ENCODE peak calls at places on chromosome 15, in six cellular contexts. One of them, this sample, is unnamed.

GRCh38 chr15:94056314-94056713 is 175.0 kb upstream of the MCTP2 start:
- DNase-seq in neuronal stem cell: no peak
- DNase-seq in mesenchymal stem cell: peak; percentile 91
- DNase-seq in H1: no peak
- DNase-seq in IMR-90: peak; percentile 60
- DNase-seq in trophoblast cell: no peak
- DNase-seq in this sample: no peak

GRCh38 chr15:69852482-69853275 is 245.0 kb downstream of the TLE3 start:
- DNase-seq in trophoblast cell: no peak
- DNase-seq in mesenchymal stem cell: peak; percentile 90
- DNase-seq in H1: no peak
- DNase-seq in neuronal stem cell: no peak
- DNase-seq in IMR-90: peak; percentile 86
- DNase-seq in this sample: no peak

GRCh38 chr15:41281236-41281635 is 50.2 kb downstream of the CHP1 start:
- DNase-seq in mesenchymal stem cell: peak; percentile 96
- DNase-seq in IMR-90: peak; percentile 92
- DNase-seq in trophoblast cell: no peak
- DNase-seq in neuronal stem cell: no peak
- DNase-seq in H1: no peak
- DNase-seq in this sample: no peak

GRCh38 chr15:23065836-23066235 is 26.5 kb upstream of the TUBGCP5 start:
- DNase-seq in neuronal stem cell: no peak
- DNase-seq in mesenchymal stem cell: no peak
- DNase-seq in H1: no peak
- DNase-seq in trophoblast cell: no peak
- DNase-seq in IMR-90: no peak
- DNase-seq in this sample: no peak

GRCh38 chr15:78621810-78622402 is 1.1 kb upstream of the CHRNA3 start:
- DNase-seq in neuronal stem cell: no peak
- DNase-seq in mesenchymal stem cell: no peak
- DNase-seq in H1: no peak
- DNase-seq in trophoblast cell: no peak
- DNase-seq in IMR-90: no peak
- DNase-seq in this sample: no peak

GRCh38 chr15:79884204-79884596 is 12.6 kb downstream of the MTHFS start:
- DNase-seq in H1: no peak
- DNase-seq in IMR-90: no peak
- DNase-seq in mesenchymal stem cell: no peak
- DNase-seq in trophoblast cell: no peak
- DNase-seq in neuronal stem cell: no peak
- DNase-seq in this sample: no peak

GRCh38 chr15:72271895-72272212 is 500 bp downstream of the PARP6 start:
- DNase-seq in neuronal stem cell: no peak
- DNase-seq in mesenchymal stem cell: peak; percentile 27
- DNase-seq in trophoblast cell: no peak
- DNase-seq in IMR-90: peak; percentile 12
- DNase-seq in H1: no peak
- DNase-seq in this sample: no peak

GRCh38 chr15:99502182-99502581 is 63.6 kb upstream of the MEF2A start:
- DNase-seq in trophoblast cell: no peak
- DNase-seq in mesenchymal stem cell: no peak
- DNase-seq in H1: no peak
- DNase-seq in IMR-90: no peak
- DNase-seq in neuronal stem cell: no peak
- DNase-seq in this sample: no peak

GRCh38 chr15:91922701-91923279 is 69.3 kb downstream of the SLCO3A1 start:
- DNase-seq in H1: no peak
- DNase-seq in trophoblast cell: no peak
- DNase-seq in mesenchymal stem cell: no peak
- DNase-seq in neuronal stem cell: no peak
- DNase-seq in IMR-90: no peak
- DNase-seq in this sample: no peak

DNA sequence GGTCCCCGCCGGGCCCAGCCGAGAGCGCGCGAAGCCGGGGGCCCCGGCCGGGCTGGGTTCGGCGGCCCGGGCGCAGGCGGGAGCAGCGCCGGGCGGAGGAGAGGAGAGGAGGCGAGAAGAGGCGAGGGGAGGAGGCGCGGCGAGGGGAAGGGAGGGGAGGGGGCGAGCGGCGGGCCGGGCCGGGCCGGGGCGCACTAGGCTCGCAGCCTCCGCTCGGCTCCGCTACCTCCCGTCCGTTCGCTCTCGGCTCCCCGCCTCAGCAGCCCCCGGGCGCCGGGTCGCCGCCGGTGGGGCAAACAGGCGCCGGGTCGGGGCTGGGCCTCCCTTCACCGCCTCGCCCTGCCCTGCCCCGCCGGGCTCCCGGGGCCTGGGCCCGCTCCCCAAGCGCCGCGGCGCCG is 335 bp downstream of the INSYN1 start:
- DNase-seq in trophoblast cell: no peak
- DNase-seq in H1: no peak
- DNase-seq in neuronal stem cell: no peak
- DNase-seq in mesenchymal stem cell: peak; percentile 9
- DNase-seq in IMR-90: no peak
- DNase-seq in this sample: no peak
- H3K23ac ChIP-seq in trophoblast cell: no peak overlapping the region
- H3K23ac ChIP-seq in H1: no peak overlapping the region
- H3K23ac ChIP-seq in neuronal stem cell: no peak overlapping the region
- H3K23ac ChIP-seq in mesenchymal stem cell: no peak overlapping the region
- H3K23ac ChIP-seq in IMR-90: no peak overlapping the region
- H3K23ac ChIP-seq in this sample: no peak overlapping the region

GRCh38 chr15:24766511-24767133 is 91.0 kb downstream of the NPAP1 start:
- DNase-seq in IMR-90: no peak
- DNase-seq in mesenchymal stem cell: no peak
- DNase-seq in neuronal stem cell: no peak
- DNase-seq in H1: no peak
- DNase-seq in trophoblast cell: no peak
- DNase-seq in this sample: no peak
- H2BK5ac ChIP-seq in IMR-90: no peak overlapping the region
- H2BK5ac ChIP-seq in mesenchymal stem cell: no peak overlapping the region
- H2BK5ac ChIP-seq in neuronal stem cell: no peak overlapping the region
- H2BK5ac ChIP-seq in H1: no peak overlapping the region
- H2BK5ac ChIP-seq in trophoblast cell: no peak overlapping the region
- H2BK5ac ChIP-seq in this sample: no peak overlapping the region

GRCh38 chr15:89203705-89204273 is 17.6 kb downstream of the RLBP1 start:
- DNase-seq in neuronal stem cell: no peak
- DNase-seq in mesenchymal stem cell: no peak
- DNase-seq in IMR-90: no peak
- DNase-seq in trophoblast cell: no peak
- DNase-seq in H1: no peak
- DNase-seq in this sample: no peak

GRCh38 chr15:89209057-89209456 is 12.3 kb downstream of the RLBP1 start:
- DNase-seq in neuronal stem cell: no peak
- DNase-seq in mesenchymal stem cell: no peak
- DNase-seq in IMR-90: no peak
- DNase-seq in trophoblast cell: no peak
- DNase-seq in H1: no peak
- DNase-seq in this sample: no peak

GRCh38 chr15:89211678-89212170 is 9.7 kb downstream of the RLBP1 start:
- DNase-seq in IMR-90: no peak
- DNase-seq in H1: no peak
- DNase-seq in neuronal stem cell: no peak
- DNase-seq in mesenchymal stem cell: no peak
- DNase-seq in trophoblast cell: peak; percentile 25
- DNase-seq in this sample: no peak

GRCh38 chr15:89208256-89208655 is 13.1 kb downstream of the RLBP1 start:
- DNase-seq in IMR-90: no peak
- DNase-seq in trophoblast cell: no peak
- DNase-seq in mesenchymal stem cell: no peak
- DNase-seq in H1: no peak
- DNase-seq in neuronal stem cell: no peak
- DNase-seq in this sample: no peak

DNA sequence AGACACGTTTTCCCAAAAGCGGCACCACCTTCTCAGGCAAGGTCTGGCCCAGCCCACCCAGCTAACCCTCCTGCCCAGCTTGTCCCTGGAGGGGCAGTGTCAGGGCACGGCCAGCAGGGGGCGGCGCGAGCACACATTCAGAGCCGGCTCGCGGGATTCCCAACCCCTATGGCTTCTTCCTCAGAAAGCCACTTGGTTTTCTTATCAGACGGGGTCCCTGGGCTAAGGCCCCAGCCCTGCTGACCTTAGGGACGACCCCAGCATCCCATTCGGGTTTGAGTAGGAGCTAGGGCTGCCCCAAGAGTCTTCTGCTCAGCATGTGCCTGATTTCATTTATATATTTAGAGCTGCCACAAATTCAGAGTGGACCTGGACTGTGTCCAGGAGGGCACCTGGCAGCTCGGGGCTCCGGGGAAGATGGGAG is 14.5 kb downstream of the RLBP1 start:
- DNase-seq in IMR-90: peak; percentile 57
- DNase-seq in neuronal stem cell: peak; percentile 76
- DNase-seq in trophoblast cell: peak; percentile 65
- DNase-seq in mesenchymal stem cell: peak; percentile 66
- DNase-seq in H1: peak; percentile 50
- DNase-seq in this sample: peak; percentile 90
- H2AFZ ChIP-seq in IMR-90: peak overlapping the region; percentile 92
- H2AFZ ChIP-seq in neuronal stem cell: peak overlapping the region; percentile 76
- H2AFZ ChIP-seq in trophoblast cell: no peak overlapping the region
- H2AFZ ChIP-seq in mesenchymal stem cell: no peak overlapping the region
- H2AFZ ChIP-seq in H1: peak overlapping the region; percentile 80
- H2AFZ ChIP-seq in this sample: no peak overlapping the region

GRCh38 chr15:101474983-101475382 is 14.5 kb downstream of the PCSK6 start:
- DNase-seq in H1: no peak
- DNase-seq in trophoblast cell: no peak
- DNase-seq in neuronal stem cell: no peak
- DNase-seq in mesenchymal stem cell: no peak
- DNase-seq in IMR-90: no peak
- DNase-seq in this sample: peak; percentile 13
- H3K23ac ChIP-seq in H1: no peak overlapping the region
- H3K23ac ChIP-seq in trophoblast cell: no peak overlapping the region
- H3K23ac ChIP-seq in neuronal stem cell: no peak overlapping the region
- H3K23ac ChIP-seq in mesenchymal stem cell: no peak overlapping the region
- H3K23ac ChIP-seq in IMR-90: no peak overlapping the region
- H3K23ac ChIP-seq in this sample: no peak overlapping the region

DNA sequence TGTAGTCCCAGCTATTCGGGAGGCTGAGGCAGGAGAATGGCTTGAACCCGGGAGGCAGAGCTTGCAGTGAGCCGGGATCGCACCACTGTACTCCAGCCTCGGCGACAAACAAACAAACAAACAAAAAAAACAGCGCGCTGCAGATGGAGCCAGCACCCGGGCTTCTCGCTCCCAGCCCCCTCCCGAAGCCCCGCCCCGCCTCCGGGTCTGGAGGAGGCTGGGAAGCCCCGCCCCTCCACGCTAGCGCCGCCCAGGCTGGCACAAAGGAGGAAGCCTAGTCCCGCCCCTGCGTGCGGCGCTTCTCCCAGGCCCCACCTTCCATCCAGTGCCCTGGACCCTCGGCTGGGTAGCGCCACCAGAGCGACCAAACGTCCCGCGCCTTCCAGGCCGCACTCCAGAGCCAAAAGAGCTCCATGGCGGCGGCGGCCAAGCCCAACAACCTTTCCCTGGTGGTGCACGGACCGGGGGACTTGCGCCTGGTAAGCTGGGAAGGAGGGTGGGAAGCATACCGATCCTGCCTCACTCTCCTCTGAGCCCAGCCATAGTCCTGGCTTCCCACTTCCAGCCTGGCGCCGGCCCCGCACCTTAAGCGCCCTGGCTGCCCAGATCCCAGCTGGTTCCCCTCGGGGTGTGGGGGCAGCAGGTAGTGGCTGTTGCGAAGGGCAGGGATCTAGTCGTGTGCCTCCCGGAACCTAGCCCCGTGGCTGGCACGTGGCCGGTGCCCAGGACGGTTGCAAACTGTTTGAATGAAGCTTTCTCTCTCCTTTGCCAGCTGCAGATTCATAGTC is at the start of gene SORD:
- DNase-seq in mesenchymal stem cell: peak; percentile 88
- DNase-seq in trophoblast cell: peak; percentile 69
- DNase-seq in neuronal stem cell: peak; percentile 93
- DNase-seq in H1: peak; percentile 87
- DNase-seq in IMR-90: peak; percentile 69
- DNase-seq in this sample: peak; percentile 96
- H2BK5ac ChIP-seq in mesenchymal stem cell: peak within 1 kb of the TSS; percentile 53
- H2BK5ac ChIP-seq in trophoblast cell: peak within 1 kb of the TSS; percentile 2
- H2BK5ac ChIP-seq in neuronal stem cell: peak within 1 kb of the TSS; percentile 72
- H2BK5ac ChIP-seq in H1: peak within 1 kb of the TSS; percentile 95
- H2BK5ac ChIP-seq in IMR-90: peak within 1 kb of the TSS; percentile 63
- H2BK5ac ChIP-seq in this sample: no peak within 1 kb of the TSS

GRCh38 chr15:83378921-83379561 is 68.1 kb upstream of the SH3GL3 start:
- DNase-seq in H1: no peak
- DNase-seq in trophoblast cell: no peak
- DNase-seq in mesenchymal stem cell: no peak
- DNase-seq in IMR-90: no peak
- DNase-seq in neuronal stem cell: no peak
- DNase-seq in this sample: peak; percentile 67

GRCh38 chr15:83380026-83380425 is 67.1 kb upstream of the SH3GL3 start:
- DNase-seq in neuronal stem cell: no peak
- DNase-seq in trophoblast cell: no peak
- DNase-seq in IMR-90: no peak
- DNase-seq in mesenchymal stem cell: no peak
- DNase-seq in H1: no peak
- DNase-seq in this sample: no peak

GRCh38 chr15:83380682-83381081 is 66.5 kb upstream of the SH3GL3 start:
- DNase-seq in neuronal stem cell: no peak
- DNase-seq in mesenchymal stem cell: peak; percentile 35
- DNase-seq in trophoblast cell: no peak
- DNase-seq in IMR-90: peak; percentile 26
- DNase-seq in H1: no peak
- DNase-seq in this sample: peak; percentile 62

GRCh38 chr15:83379574-83379973 is 67.6 kb upstream of the SH3GL3 start:
- DNase-seq in IMR-90: no peak
- DNase-seq in neuronal stem cell: no peak
- DNase-seq in mesenchymal stem cell: peak; percentile 16
- DNase-seq in H1: no peak
- DNase-seq in trophoblast cell: no peak
- DNase-seq in this sample: peak; percentile 39
- H2AFZ ChIP-seq in IMR-90: peak overlapping the region; percentile 77
- H2AFZ ChIP-seq in neuronal stem cell: no peak overlapping the region
- H2AFZ ChIP-seq in mesenchymal stem cell: no peak overlapping the region
- H2AFZ ChIP-seq in H1: peak overlapping the region; percentile 82
- H2AFZ ChIP-seq in trophoblast cell: no peak overlapping the region
- H2AFZ ChIP-seq in this sample: no peak overlapping the region

This sample was measured in H9.